ENCODE peak calls at places on chromosomes 3 and 15, in eight cellular contexts. J is nucleus accumbens, O is MCF 10A, C is B cell, L is NCI-H748 treated with DMSO at 0.1 percent for 48 hours, U is hepatocyte, H is anterior cingulate cortex, V is thoracic aorta. W is an unnamed sample.

GRCh38 chr3:149313542-149313941 is 19.9 kb downstream of the TM4SF18 start:
- DNase-seq in J (no peak), O (no peak), C (no peak), L (no peak), U (no peak), H (no peak), V (no peak), W (no peak)

GRCh38 chr15:82118040-82118439 is 72.2 kb upstream of the MEX3B start:
- DNase-seq in J (no peak), O (no peak), C (no peak), L (no peak), U (no peak), H (no peak), V (no peak), W (no peak)

GRCh38 chr3:44568561-44568960 is 13.6 kb downstream of the ZKSCAN7 start:
- DNase-seq in J (no peak), O (no peak), C (no peak), L (no peak), U (no peak), H (no peak), V (no peak), W (no peak)

GRCh38 chr15:66997212-66997611 is 68.2 kb upstream of the SMAD3 start:
- DNase-seq in J (no peak), O (peak; percentile 56), C (no peak), L (no peak), U (no peak), H (no peak), V (no peak), W (peak; percentile 53)

GRCh38 chr3:127732879-127733350 is 60.2 kb downstream of the ABTB1 start:
- DNase-seq in J (no peak), O (no peak), C (no peak), L (no peak), U (no peak), H (no peak), V (no peak), W (no peak)

GRCh38 chr3:186255703-186256331 is 106.2 kb downstream of the DGKG start:
- DNase-seq in J (peak; percentile 27), O (peak; percentile 14), C (peak; percentile 66), L (no peak), U (no peak), H (peak; percentile 55), V (no peak), W (no peak)

GRCh38 chr3:159131376-159131775 is 329.5 kb downstream of the MFSD1 start:
- DNase-seq in J (no peak), O (no peak), C (no peak), L (no peak), U (no peak), H (no peak), V (no peak), W (no peak)

GRCh38 chr15:93038064-93038705 is 50.8 kb downstream of the RGMA start:
- DNase-seq in J (no peak), O (no peak), C (peak; percentile 11), L (no peak), U (no peak), H (no peak), V (no peak), W (no peak)

GRCh38 chr15:89783111-89783860 is 7.2 kb downstream of the MESP2 start:
- DNase-seq in J (no peak), O (peak; percentile 45), C (no peak), L (no peak), U (peak; percentile 66), H (no peak), V (no peak), W (no peak)

GRCh38 chr15:81360491-81360890 is 13.5 kb downstream of the TMC3 start:
- DNase-seq in J (no peak), O (no peak), C (no peak), L (no peak), U (no peak), H (no peak), V (no peak), W (no peak)

GRCh38 chr3:62604301-62604700 is 231.0 kb upstream of the FEZF2 start:
- DNase-seq in J (no peak), O (peak; percentile 91), C (no peak), L (no peak), U (no peak), H (no peak), V (no peak), W (peak; percentile 61)

GRCh38 chr3:134058728-134059601 is 29.2 kb upstream of the SLCO2A1 start:
- DNase-seq in J (no peak), O (no peak), C (no peak), L (no peak), U (no peak), H (no peak), V (no peak), W (no peak)

GRCh38 chr15:100688549-100689120 is 86.2 kb downstream of the ASB7 start:
- DNase-seq in J (no peak), O (no peak), C (no peak), L (no peak), U (no peak), H (no peak), V (no peak), W (no peak)

GRCh38 chr15:75043509-75044257 is 20.3 kb downstream of the PPCDC start:
- DNase-seq in J (peak; percentile 75), O (peak; percentile 98), C (no peak), L (no peak), U (peak; percentile 92), H (peak; percentile 79), V (peak; percentile 93), W (no peak)

GRCh38 chr3:52790337-52790736 is 4.3 kb upstream of the ITIH3 start:
- DNase-seq in J (no peak), O (no peak), C (no peak), L (no peak), U (no peak), H (no peak), V (no peak), W (no peak)

GRCh38 chr3:188349276-188349962 is 195.5 kb downstream of the LPP start:
- DNase-seq in J (no peak), O (peak; percentile 32), C (no peak), L (no peak), U (no peak), H (no peak), V (no peak), W (no peak)

GRCh38 chr3:133944641-133945441 is 49.2 kb upstream of the RAB6B start:
- DNase-seq in J (no peak), O (peak; percentile 96), C (no peak), L (no peak), U (peak; percentile 21), H (no peak), V (no peak), W (peak; percentile 76)

GRCh38 chr3:42443819-42444436 is 33.5 kb upstream of the LYZL4 start:
- DNase-seq in J (peak; percentile 52), O (peak; percentile 83), C (peak; percentile 78), L (peak; percentile 41), U (peak; percentile 91), H (peak; percentile 78), V (peak; percentile 6), W (peak; percentile 17)

GRCh38 chr3:25155696-25156471 is 272.2 kb upstream of the RARB start:
- DNase-seq in J (no peak), O (no peak), C (no peak), L (no peak), U (no peak), H (no peak), V (no peak), W (no peak)

GRCh38 chr3:43161684-43162512 is 56.0 kb upstream of the POMGNT2 start:
- DNase-seq in J (no peak), O (peak; percentile 49), C (no peak), L (no peak), U (peak; percentile 56), H (no peak), V (no peak), W (peak; percentile 25)

GRCh38 chr3:172066880-172067778 is 27.8 kb downstream of the FNDC3B start:
- DNase-seq in J (no peak), O (no peak), C (no peak), L (no peak), U (no peak), H (no peak), V (no peak), W (no peak)

GRCh38 chr15:39429898-39430357 is 151.0 kb upstream of the THBS1 start:
- DNase-seq in J (no peak), O (peak; percentile 43), C (no peak), L (no peak), U (peak; percentile 19), H (no peak), V (no peak), W (no peak)

GRCh38 chr3:160473233-160473632 is 23.6 kb upstream of the TRIM59 start:
- DNase-seq in J (no peak), O (no peak), C (no peak), L (no peak), U (no peak), H (no peak), V (no peak), W (peak; percentile 33)

GRCh38 chr3:113034011-113034410 is 43.2 kb downstream of the GTPBP8 start:
- DNase-seq in J (no peak), O (no peak), C (no peak), L (no peak), U (no peak), H (no peak), V (no peak), W (no peak)

GRCh38 chr15:101452572-101452971 is 36.9 kb downstream of the PCSK6 start:
- DNase-seq in J (no peak), O (no peak), C (no peak), L (no peak), U (no peak), H (no peak), V (no peak), W (no peak)

GRCh38 chr15:99207672-99208071 is 41.7 kb downstream of the TTC23 start:
- DNase-seq in J (no peak), O (no peak), C (no peak), L (no peak), U (no peak), H (no peak), V (no peak), W (no peak)

GRCh38 chr3:141414141-141414689 is 45.9 kb downstream of the ZBTB38 start:
- DNase-seq in J (no peak), O (no peak), C (no peak), L (no peak), U (no peak), H (no peak), V (no peak), W (no peak)

GRCh38 chr15:62782100-62782791 is 260.3 kb upstream of the TPM1 start:
- DNase-seq in J (peak; percentile 26), O (peak; percentile 86), C (no peak), L (peak; percentile 4), U (peak; percentile 85), H (peak; percentile 44), V (peak; percentile 64), W (no peak)

GRCh38 chr15:39584662-39585393 is 3.9 kb downstream of the THBS1 start:
- DNase-seq in J (no peak), O (no peak), C (no peak), L (no peak), U (no peak), H (no peak), V (no peak), W (no peak)

GRCh38 chr15:51649659-51650521 is 27.3 kb upstream of the DMXL2 start:
- DNase-seq in J (no peak), O (peak; percentile 82), C (peak; percentile 62), L (peak; percentile 75), U (peak; percentile 75), H (no peak), V (no peak), W (peak; percentile 9)

GRCh38 chr3:116339441-116340028 is 105.8 kb downstream of the LSAMP start:
- DNase-seq in J (no peak), O (no peak), C (no peak), L (no peak), U (peak; percentile 35), H (no peak), V (no peak), W (no peak)

GRCh38 chr3:120040813-120041377 is 53.4 kb downstream of the GSK3B start:
- DNase-seq in J (no peak), O (no peak), C (no peak), L (no peak), U (no peak), H (no peak), V (no peak), W (no peak)

GRCh38 chr3:53902067-53902466 is 10.4 kb upstream of the SELENOK start:
- DNase-seq in J (no peak), O (no peak), C (no peak), L (no peak), U (no peak), H (no peak), V (no peak), W (no peak)

GRCh38 chr3:37494206-37494605 is 319.8 kb upstream of the LRRFIP2 start:
- DNase-seq in J (no peak), O (no peak), C (no peak), L (no peak), U (no peak), H (no peak), V (no peak), W (no peak)

W was measured in keratinocyte.